ENCODE peak calls at places on chromosomes 11 and 22, in ten cellular contexts. I, Q, C, H, U, G, Z, F, X and O are unnamed samples.

GRCh38 chr11:117220999-117221774 is 10.7 kb downstream of the PCSK7 start:
- DNase-seq in H (no peak), Q (no peak), Z (no peak), F (no peak), C (no peak), X (no peak), I (no peak), U (peak), G (no peak), O (no peak)

GRCh38 chr11:103744496-103745153 is 291.8 kb upstream of the DDI1 start:
- DNase-seq in U (no peak), Q (no peak), Z (no peak), G (no peak), I (peak), F (no peak), H (no peak), X (no peak), C (no peak), O (no peak)

GRCh38 chr22:36765943-36766450 is 9.9 kb downstream of the IFT27 start:
- DNase-seq in H (no peak), G (peak), F (peak), I (peak), Q (no peak), C (no peak), U (no peak), Z (no peak), X (no peak), O (peak)

GRCh38 chr11:9461068-9461759 is 402 bp downstream of the ZNF143 start:
- DNase-seq in U (peak), Q (peak), F (peak), C (peak), I (peak), G (peak), Z (peak), H (peak), X (peak), O (peak)

GRCh38 chr11:40380871-40381270 is 1078.6 kb downstream of the LRRC4C start:
- DNase-seq in Q (no peak), H (no peak), G (no peak), F (no peak), X (no peak), U (no peak), I (no peak), Z (no peak), C (no peak), O (no peak)

GRCh38 chr11:6812391-6813005 is 13.0 kb upstream of the OR6A2 start:
- DNase-seq in G (no peak), I (peak), H (no peak), Z (peak), X (no peak), U (no peak), C (no peak), F (peak), Q (peak), O (peak)

GRCh38 chr22:29633514-29634312 is 30.3 kb downstream of the NF2 start:
- DNase-seq in I (peak), U (no peak), G (no peak), C (no peak), F (no peak), X (no peak), H (no peak), Z (no peak), Q (peak), O (no peak)

GRCh38 chr11:113286509-113287497 is 27.6 kb upstream of the TTC12 start:
- DNase-seq in G (no peak), I (peak), Z (no peak), Q (peak), X (no peak), C (no peak), U (no peak), H (no peak), F (peak), O (no peak)

GRCh38 chr22:22769434-22770279 is 118.0 kb upstream of the IGLL5 start:
- DNase-seq in F (no peak), Z (peak), C (no peak), H (no peak), U (no peak), X (no peak), I (no peak), Q (peak), G (peak), O (no peak)

GRCh38 chr11:111691731-111692130 is 74.5 kb downstream of the PPP2R1B start:
- DNase-seq in Z (peak), C (no peak), H (no peak), X (no peak), Q (no peak), U (no peak), I (no peak), G (no peak), F (no peak), O (no peak)

GRCh38 chr22:35450824-35451541 is 51.0 kb downstream of the MCM5 start:
- DNase-seq in C (no peak), U (no peak), G (no peak), H (no peak), X (no peak), Q (no peak), I (no peak), F (no peak), Z (no peak), O (no peak)

GRCh38 chr11:2309251-2310072 is 7.6 kb downstream of the TSPAN32 start:
- DNase-seq in C (no peak), Q (no peak), X (no peak), I (no peak), U (no peak), Z (no peak), H (no peak), F (no peak), G (peak), O (no peak)

GRCh38 chr11:61076506-61077304 is 25.6 kb upstream of the CD5 start:
- DNase-seq in I (no peak), F (no peak), U (no peak), C (no peak), Z (no peak), H (no peak), Q (no peak), X (no peak), G (no peak), O (no peak)

GRCh38 chr11:30853470-30853869 is 267.3 kb upstream of the MPPED2 start:
- DNase-seq in Q (no peak), C (no peak), U (no peak), I (no peak), G (no peak), H (no peak), F (no peak), Z (no peak), X (no peak), O (no peak)

GRCh38 chr22:44399196-44399837 is 86.6 kb upstream of the SHISAL1 start:
- DNase-seq in C (no peak), X (no peak), I (no peak), Q (no peak), H (no peak), F (no peak), G (peak), U (peak), Z (no peak), O (peak)

GRCh38 chr11:6099577-6099976 is 7.9 kb upstream of the OR56B4 start:
- DNase-seq in G (no peak), Q (no peak), Z (no peak), U (no peak), X (no peak), I (no peak), C (no peak), F (no peak), H (no peak), O (no peak)

GRCh38 chr11:125892071-125892470 is 4.6 kb downstream of the HYLS1 start:
- DNase-seq in C (no peak), H (no peak), F (no peak), Z (no peak), X (no peak), U (no peak), G (no peak), I (peak), Q (peak), O (no peak)

GRCh38 chr11:12902784-12903491 is 106.2 kb upstream of the RASSF10 start:
- DNase-seq in I (no peak), Q (no peak), H (no peak), F (no peak), Z (peak), C (no peak), X (no peak), U (no peak), G (no peak), O (no peak)

GRCh38 chr11:32162906-32163305 is 72.0 kb downstream of the RCN1 start:
- DNase-seq in U (no peak), F (no peak), Z (no peak), H (no peak), X (no peak), C (no peak), I (no peak), G (no peak), Q (no peak), O (no peak)

GRCh38 chr11:74311352-74311926 is at the start of gene P4HA3:
- DNase-seq in C (no peak), X (peak), F (peak), U (peak), Q (peak), Z (peak), H (peak), G (peak), I (peak), O (peak)

GRCh38 chr22:49046546-49047305 is 780.9 kb downstream of the BRD1 start:
- DNase-seq in U (peak), H (peak), Q (no peak), Z (peak), I (no peak), G (no peak), X (peak), F (no peak), C (no peak), O (no peak)

GRCh38 chr11:86876716-86877234 is 76.4 kb downstream of the PRSS23 start:
- DNase-seq in I (peak), Z (no peak), Q (no peak), F (no peak), H (no peak), G (no peak), U (no peak), C (no peak), X (no peak), O (no peak)

GRCh38 chr11:2748814-2749554 is 49.2 kb upstream of the KCNQ1OT1 start:
- DNase-seq in C (no peak), Q (no peak), G (no peak), H (peak), I (no peak), X (no peak), F (no peak), U (peak), Z (no peak), O (peak)

GRCh38 chr11:100930185-100930778 is 199.3 kb downstream of the PGR start:
- DNase-seq in G (no peak), X (no peak), F (peak), I (peak), H (no peak), Q (peak), U (no peak), Z (peak), C (peak), O (no peak)

GRCh38 chr22:27978875-27979274 is 59.8 kb upstream of the PITPNB start:
- DNase-seq in Q (no peak), C (no peak), U (no peak), X (peak), Z (no peak), I (no peak), H (no peak), G (peak), F (no peak), O (no peak)

GRCh38 chr22:23204541-23205157 is 24.3 kb downstream of the BCR start:
- DNase-seq in Q (no peak), X (no peak), F (peak), C (no peak), G (no peak), U (peak), H (peak), I (peak), Z (no peak), O (no peak)

GRCh38 chr11:57888385-57888784 is 126.8 kb downstream of the CTNND1 start:
- DNase-seq in F (no peak), C (no peak), Q (no peak), X (no peak), U (no peak), Z (no peak), I (no peak), H (no peak), G (no peak), O (no peak)

GRCh38 chr11:107928767-107929507 is 689 bp downstream of the RAB39A start:
- DNase-seq in H (peak), U (peak), C (no peak), F (no peak), Z (peak), I (no peak), X (no peak), G (no peak), Q (no peak), O (peak)

GRCh38 chr11:12449961-12450715 is 72.8 kb downstream of the PARVA start:
- DNase-seq in I (peak), Q (no peak), Z (no peak), U (no peak), X (no peak), C (no peak), H (no peak), G (no peak), F (peak), O (no peak)

GRCh38 chr11:13207665-13208594 is 69.7 kb upstream of the BMAL1 start:
- DNase-seq in Z (no peak), Q (peak), F (peak), X (no peak), H (peak), I (peak), G (no peak), U (peak), C (peak), O (no peak)

GRCh38 chr11:58525037-58525614 is 17.2 kb upstream of the OR5B21 start:
- DNase-seq in Z (no peak), X (no peak), U (no peak), I (no peak), G (no peak), H (no peak), F (no peak), Q (no peak), C (no peak), O (no peak)

GRCh38 chr11:119322360-119322739 is 5.4 kb upstream of the MCAM start:
- DNase-seq in U (no peak), G (no peak), I (no peak), C (no peak), Z (no peak), H (no peak), Q (peak), F (no peak), X (peak), O (no peak)

GRCh38 chr11:119320593-119321524 is 3.9 kb upstream of the MCAM start:
- DNase-seq in H (no peak), Q (peak), C (no peak), G (peak), U (peak), Z (peak), I (peak), X (peak), F (peak), O (no peak)

GRCh38 chr11:119322921-119323531 is 6.1 kb upstream of the MCAM start:
- DNase-seq in C (no peak), X (peak), U (no peak), Q (no peak), F (no peak), G (peak), H (no peak), I (no peak), Z (no peak), O (no peak)

GRCh38 chr11:119324124-119324665 is 7.3 kb upstream of the MCAM start:
- DNase-seq in X (no peak), Z (no peak), Q (no peak), H (no peak), C (no peak), F (no peak), G (no peak), I (no peak), U (no peak), O (no peak)

DNA sequence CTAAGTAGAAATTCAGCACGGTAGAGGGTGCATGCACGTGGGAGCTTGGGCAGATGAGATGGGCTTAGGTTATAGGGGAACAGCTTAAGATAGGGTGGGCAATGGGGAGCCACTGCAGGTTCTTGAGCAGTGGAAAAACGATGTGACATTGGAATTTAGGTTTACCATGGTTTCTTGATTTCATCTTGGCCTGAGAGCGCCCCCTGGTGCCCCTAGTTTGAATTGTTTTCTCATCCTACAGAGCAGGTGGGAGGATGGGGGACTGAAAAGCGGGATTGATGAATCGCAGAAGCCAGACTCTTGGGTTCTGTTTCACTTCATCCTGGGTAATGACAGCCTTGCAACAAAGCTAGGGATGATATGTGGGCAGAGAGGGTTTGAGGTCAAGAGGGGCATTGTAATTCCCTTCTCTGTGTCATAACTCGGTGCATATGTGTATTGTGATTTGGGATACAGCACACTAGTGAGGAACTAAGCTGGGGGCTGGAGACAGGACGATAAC is 6.7 kb upstream of the MCAM start:
- DNase-seq in U (peak), I (peak), F (peak), C (no peak), X (peak), Z (peak), G (peak), Q (peak), H (peak), O (peak)
- TF ChIP-seq CTCF in U (peak), I (peak), F (peak), C (peak), X (peak), Z (peak), G (peak), Q (peak), H (peak), O (peak)

GRCh38 chr11:134333312-134333711 is 1.5 kb downstream of the GLB1L2 start:
- DNase-seq in F (peak), Z (no peak), H (no peak), Q (no peak), I (no peak), G (no peak), U (no peak), C (no peak), X (no peak), O (no peak)
- H3K4me3 ChIP-seq in F (no peak), Z (no peak), H (no peak), Q (no peak), I (no peak), G (no peak), U (no peak), C (no peak), X (no peak), O (no peak)

GRCh38 chr11:83410605-83411565 is 124.7 kb upstream of the CCDC90B start:
- DNase-seq in F (no peak), C (no peak), Z (no peak), X (no peak), Q (no peak), I (no peak), G (no peak), U (peak), H (no peak), O (no peak)
- TF ChIP-seq CTCF in F (no peak), C (no peak), Z (no peak), X (no peak), Q (no peak), I (no peak), G (no peak), U (peak), H (no peak), O (no peak)

GRCh38 chr11:8081591-8082021 is 595 bp downstream of the TUB start:
- DNase-seq in U (no peak), F (peak), Z (peak), G (no peak), C (no peak), I (peak), H (no peak), X (no peak), Q (no peak), O (no peak)
- H3K4me3 ChIP-seq in U (no peak), F (peak), Z (peak), G (peak), C (peak), I (peak), H (peak), X (peak), Q (peak), O (peak)

GRCh38 chr11:62922653-62923371 is 1.6 kb upstream of the CHRM1 start:
- DNase-seq in G (no peak), C (no peak), Q (peak), U (no peak), X (no peak), F (no peak), H (no peak), Z (peak), I (no peak), O (no peak)
- TF ChIP-seq CTCF in G (no peak), C (peak), Q (peak), U (no peak), X (peak), F (peak), H (no peak), Z (peak), I (peak), O (no peak)

GRCh38 chr22:38490475-38490874 is 15.6 kb downstream of the DDX17 start:
- DNase-seq in F (no peak), Q (no peak), C (no peak), X (no peak), Z (no peak), G (no peak), U (no peak), I (no peak), H (no peak), O (no peak)
- H3K4me3 ChIP-seq in F (no peak), Q (no peak), C (no peak), X (no peak), Z (no peak), G (no peak), U (no peak), I (no peak), H (no peak), O (no peak)

GRCh38 chr11:67401495-67402191 is at the start of gene PPP1CA:
- DNase-seq in U (peak), F (peak), H (peak), I (peak), Q (peak), C (no peak), Z (peak), G (peak), X (peak), O (peak)
- TF ChIP-seq CTCF in U (peak), F (no peak), H (no peak), I (no peak), Q (no peak), C (peak), Z (peak), G (peak), X (peak), O (no peak)

GRCh38 chr11:66468691-66469090 is 2.0 kb downstream of the PELI3 start:
- DNase-seq in Q (no peak), H (no peak), C (no peak), X (no peak), I (no peak), Z (no peak), U (no peak), G (no peak), F (no peak), O (no peak)

GRCh38 chr11:66465371-66466224 is 1.1 kb upstream of the PELI3 start:
- DNase-seq in Z (no peak), F (no peak), H (no peak), Q (no peak), G (no peak), X (no peak), C (no peak), I (no peak), U (no peak), O (no peak)

GRCh38 chr11:66467756-66468155 is 1.1 kb downstream of the PELI3 start:
- DNase-seq in H (peak), G (no peak), U (peak), I (no peak), Q (no peak), C (no peak), X (no peak), Z (peak), F (no peak), O (no peak)

GRCh38 chr11:66466225-66467033 is at the start of gene PELI3:
- DNase-seq in H (peak), U (peak), Q (peak), C (peak), I (peak), G (peak), X (peak), Z (peak), F (peak), O (peak)

DNA sequence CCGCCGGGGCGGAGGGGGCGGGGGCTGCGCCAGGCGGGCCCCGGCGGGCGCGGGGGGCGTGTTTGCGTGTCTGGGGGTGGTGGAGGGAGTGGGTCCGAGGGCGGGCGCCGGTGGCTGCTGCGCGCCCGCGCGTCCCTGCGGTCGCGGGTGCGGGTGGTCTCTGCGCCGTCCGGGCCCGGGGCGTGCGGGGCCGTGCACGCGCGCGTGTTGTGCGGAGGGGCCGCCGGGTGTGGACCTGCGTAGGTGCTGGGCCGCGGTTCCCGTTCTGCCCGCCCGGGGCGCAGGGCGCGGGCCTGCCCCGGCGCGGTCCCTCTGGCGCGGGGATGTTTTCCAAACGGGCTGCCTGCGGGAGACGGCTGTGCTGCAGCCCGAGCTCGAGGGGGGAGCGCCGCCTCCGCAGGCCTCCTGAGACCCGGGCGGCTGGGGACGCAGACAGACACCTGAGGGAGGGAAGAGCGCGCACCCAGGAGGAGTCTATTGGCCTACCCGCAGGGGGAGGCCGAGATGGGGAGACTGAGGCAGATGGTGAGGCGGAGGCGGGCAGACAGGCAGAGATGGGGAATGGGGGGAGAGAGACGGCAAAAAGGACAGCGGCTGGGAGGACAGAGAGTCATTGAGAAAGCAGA is 442 bp downstream of the PELI3 start:
- DNase-seq in Q (peak), Z (peak), X (no peak), U (peak), C (no peak), G (no peak), F (peak), H (no peak), I (peak), O (no peak)
- H3K4me3 ChIP-seq in Q (peak), Z (peak), X (peak), U (peak), C (peak), G (peak), F (peak), H (peak), I (peak), O (peak)